ENCODE peak calls at places on chromosomes 16 and 17, in seven cellular contexts. C is CD8-positive, alpha-beta memory T cell; S is A549; Y is mesendoderm; A is sigmoid colon; K is heart left ventricle; M is breast epithelium. W is an unnamed sample. For H3K4me1, the result is how much of the 10 kb centered on the place peaks cover.

GRCh38 chr17:44438634-44439033 is 49.2 kb upstream of the ITGA2B start:
- DNase-seq in C (peak), Y (peak), M (no peak), A (no peak), S (no peak), K (no peak), W (no peak)

GRCh38 chr17:77645441-77646430 is 312.8 kb upstream of the TNRC6C start:
- DNase-seq in Y (peak), S (no peak), M (no peak), C (peak), A (no peak), K (no peak), W (no peak)

GRCh38 chr17:47695664-47696376 is 1.9 kb downstream of the TBKBP1 start:
- DNase-seq in C (no peak), A (peak), S (no peak), Y (no peak), K (no peak), M (no peak), W (no peak)

GRCh38 chr16:31382485-31383161 is 10.5 kb upstream of the ITGAD start:
- DNase-seq in Y (peak), C (peak), M (peak), A (no peak), K (peak), S (peak), W (peak)

GRCh38 chr16:22183335-22183734 is 21.0 kb downstream of the SDR42E2 start:
- DNase-seq in A (no peak), C (no peak), K (peak), S (no peak), Y (no peak), M (no peak), W (no peak)

GRCh38 chr16:49484454-49484853 is 110.8 kb downstream of the C16orf78 start:
- DNase-seq in K (peak), M (peak), Y (peak), A (peak), C (no peak), S (peak), W (peak)

GRCh38 chr17:43043306-43043705 is 18.3 kb downstream of the RND2 start:
- DNase-seq in A (no peak), Y (no peak), K (no peak), M (no peak), S (no peak), C (no peak), W (no peak)

GRCh38 chr17:80871341-80871740 is 120.3 kb upstream of the CHMP6 start:
- DNase-seq in S (no peak), Y (no peak), C (no peak), A (peak), K (no peak), M (no peak), W (no peak)

GRCh38 chr16:24935336-24935735 is 79.8 kb downstream of the ARHGAP17 start:
- DNase-seq in Y (no peak), K (no peak), A (no peak), S (no peak), M (no peak), C (no peak), W (no peak)

GRCh38 chr16:84166796-84167695 is 19.8 kb downstream of the TAF1C start:
- DNase-seq in S (no peak), C (no peak), A (no peak), K (no peak), M (no peak), Y (no peak), W (no peak)

GRCh38 chr16:73152731-73153130 is 104.8 kb upstream of the ZFHX3 start:
- DNase-seq in A (no peak), C (no peak), Y (peak), K (no peak), S (no peak), M (no peak), W (no peak)

GRCh38 chr17:72267601-72268000 is 146.8 kb downstream of the SOX9 start:
- DNase-seq in A (no peak), C (no peak), S (no peak), K (no peak), Y (no peak), M (no peak), W (no peak)

GRCh38 chr17:41406205-41406604 is 8.8 kb upstream of the KRT31 start:
- DNase-seq in M (no peak), C (no peak), Y (peak), A (no peak), S (no peak), K (no peak), W (no peak)

GRCh38 chr17:82349287-82349701 is 9.8 kb upstream of the TEX19 start:
- DNase-seq in S (no peak), Y (no peak), A (no peak), K (no peak), M (no peak), C (no peak), W (no peak)

GRCh38 chr17:45980855-45981254 is 18.2 kb upstream of the STH start:
- DNase-seq in K (no peak), M (no peak), Y (no peak), C (no peak), S (no peak), A (no peak), W (no peak)

GRCh38 chr16:86751081-86752030 is 173.0 kb downstream of the FOXL1 start:
- DNase-seq in A (no peak), C (no peak), M (peak), S (no peak), Y (no peak), K (no peak), W (no peak)

GRCh38 chr17:45265823-45266222 is 3.9 kb upstream of the SPATA32 start:
- DNase-seq in Y (no peak), C (no peak), A (no peak), K (no peak), M (no peak), S (no peak), W (no peak)

GRCh38 chr17:78802008-78802407 is 19.9 kb upstream of the CYTH1 start:
- DNase-seq in S (no peak), C (no peak), M (no peak), Y (no peak), A (no peak), K (no peak), W (no peak)

GRCh38 chr17:5747276-5747675 is 163.0 kb upstream of the NLRP1 start:
- DNase-seq in A (no peak), C (no peak), K (no peak), Y (no peak), S (no peak), M (no peak), W (no peak)

GRCh38 chr17:80474231-80474932 is 2.0 kb downstream of the NPTX1 start:
- DNase-seq in A (peak), M (no peak), Y (peak), S (peak), C (no peak), K (no peak), W (no peak)

GRCh38 chr17:79864617-79865250 is 25.5 kb upstream of the CBX4 start:
- DNase-seq in M (no peak), S (no peak), A (no peak), Y (no peak), K (peak), C (no peak), W (no peak)

GRCh38 chr17:32672701-32673100 is 185.9 kb downstream of the CDK5R1 start:
- DNase-seq in Y (no peak), S (no peak), K (no peak), C (no peak), A (no peak), M (no peak), W (no peak)

GRCh38 chr17:77322284-77322533 is 181.4 kb downstream of the SEC14L1 start:
- DNase-seq in A (no peak), C (no peak), K (no peak), Y (no peak), M (no peak), S (no peak), W (no peak)

GRCh38 chr17:5661486-5662125 is 77.3 kb upstream of the NLRP1 start:
- DNase-seq in C (no peak), Y (peak), M (no peak), S (no peak), K (no peak), A (no peak), W (no peak)

GRCh38 chr17:79776378-79777165 is 1.4 kb upstream of the CBX2 start:
- DNase-seq in A (no peak), Y (peak), C (no peak), S (peak), K (no peak), M (no peak), W (no peak)

DNA sequence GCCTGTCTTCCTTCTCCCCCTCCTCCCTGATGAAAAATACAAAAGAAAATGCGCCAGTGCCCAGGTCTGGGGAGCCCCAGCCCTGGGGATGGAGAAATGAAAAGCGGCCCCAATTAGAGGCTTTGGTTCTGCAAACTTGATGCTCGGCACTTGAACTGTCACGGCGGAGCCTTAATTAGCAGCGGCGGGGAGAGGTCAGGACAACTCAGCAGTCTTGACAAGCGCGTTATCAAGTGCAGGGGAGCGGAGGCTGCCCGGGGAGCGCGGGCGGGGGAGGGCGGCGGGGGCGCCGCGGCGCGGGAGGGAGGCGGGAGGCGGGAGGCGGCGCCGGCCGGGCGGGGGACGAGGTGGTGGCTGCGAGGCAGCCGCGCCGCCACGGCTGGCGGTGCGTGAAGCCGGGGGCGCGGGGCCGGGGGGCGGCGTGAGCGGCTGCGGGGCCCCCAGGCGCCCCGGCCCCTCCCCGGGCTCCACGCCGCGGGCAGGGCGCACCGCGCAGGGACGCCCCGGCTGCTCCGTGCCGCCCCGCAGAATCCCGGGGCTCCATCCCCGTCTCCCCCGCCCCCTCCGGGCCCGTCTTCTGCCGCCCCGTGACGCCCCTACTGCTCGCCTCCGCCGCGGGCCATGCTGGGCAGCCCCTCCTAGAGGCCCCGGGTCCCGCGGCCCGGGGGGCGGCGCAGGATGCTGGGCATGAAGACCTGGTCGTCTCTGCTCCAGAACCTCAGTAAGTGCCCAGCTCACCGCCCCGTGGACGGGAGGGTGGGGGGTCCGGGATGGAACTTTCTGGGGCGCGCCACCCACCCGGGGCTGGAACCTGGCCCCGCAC is 150.5 kb upstream of the GSE1 start:
- DNase-seq in A (no peak), C (no peak), K (peak), Y (peak), S (no peak), M (no peak), W (no peak)
- H3K4me1 ChIP-seq in A (half or more), C (under half), K (under half), Y (under half), S (under half), M (under half), W (under half)

GRCh38 chr16:330746-331145 is 21.8 kb downstream of the AXIN1 start:
- DNase-seq in S (no peak), C (no peak), A (no peak), K (no peak), M (no peak), Y (peak), W (no peak)
- H3K4me1 ChIP-seq in S (under half), C (half or more), A (under half), K (under half), M (under half), Y (under half), W (under half)

GRCh38 chr17:16986391-16986790 is 14.5 kb upstream of the TNFRSF13B start:
- DNase-seq in C (no peak), A (no peak), M (no peak), K (no peak), S (no peak), Y (peak), W (no peak)

GRCh38 chr17:16988749-16989229 is 16.9 kb upstream of the TNFRSF13B start:
- DNase-seq in A (peak), Y (no peak), K (no peak), C (no peak), M (no peak), S (no peak), W (no peak)

GRCh38 chr17:16989230-16989952 is 17.5 kb upstream of the TNFRSF13B start:
- DNase-seq in K (no peak), C (peak), A (peak), M (no peak), S (no peak), Y (no peak), W (no peak)

GRCh38 chr17:16987830-16988601 is 16.1 kb upstream of the TNFRSF13B start:
- DNase-seq in M (peak), S (peak), A (peak), K (peak), Y (peak), C (peak), W (peak)

DNA sequence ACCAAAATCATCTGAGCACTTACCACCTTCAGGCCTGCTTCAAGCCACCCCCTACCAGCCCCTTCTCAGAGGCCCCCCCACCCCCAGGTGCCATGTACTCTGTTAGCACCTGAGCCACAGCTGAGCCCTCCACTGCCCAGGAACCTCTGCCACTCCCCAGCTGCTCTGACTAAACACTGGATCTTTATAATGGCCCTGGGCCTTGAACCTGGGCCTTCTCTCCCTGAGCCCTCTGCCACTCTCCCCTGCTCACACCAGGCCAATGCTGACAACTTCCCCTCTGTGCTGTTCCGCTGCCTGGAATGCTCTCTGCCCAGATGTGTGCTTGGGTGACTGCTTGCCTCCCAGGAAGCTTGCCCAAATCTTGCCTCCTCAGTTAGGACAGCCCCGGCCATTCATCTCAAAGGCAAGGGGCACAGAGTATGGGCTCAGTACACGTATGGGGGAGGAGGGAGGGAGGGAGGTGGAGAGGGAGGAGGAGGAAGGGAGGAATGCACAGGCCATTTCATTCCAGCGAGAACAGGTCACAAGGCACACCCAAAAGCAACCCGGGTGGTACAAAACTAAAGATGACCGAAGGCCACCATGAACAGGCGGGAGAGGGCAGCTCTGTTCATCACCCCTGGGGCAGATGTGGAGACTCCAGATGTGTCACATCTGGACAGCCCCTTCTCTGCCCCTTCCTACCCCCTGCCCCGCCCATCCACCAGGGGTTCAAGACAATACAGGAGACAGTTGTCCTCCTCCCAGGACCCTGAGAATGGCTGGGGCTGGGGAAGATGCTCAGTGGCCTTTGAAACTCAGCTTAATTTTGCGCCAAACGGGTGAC is 15.3 kb upstream of the TNFRSF13B start:
- DNase-seq in A (peak), Y (no peak), C (no peak), M (no peak), K (no peak), S (no peak), W (no peak)
- H3K4me1 ChIP-seq in A (under half), Y (under half), C (under half), M (under half), K (under half), S (under half), W (under half)

GRCh38 chr17:65173951-65174683 is 36.9 kb downstream of the RGS9 start:
- DNase-seq in M (no peak), K (no peak), A (no peak), C (no peak), S (no peak), Y (no peak), W (no peak)

GRCh38 chr17:65172511-65173136 is 35.5 kb downstream of the RGS9 start:
- DNase-seq in M (no peak), Y (no peak), S (no peak), K (no peak), C (no peak), A (no peak), W (no peak)

GRCh38 chr17:65171753-65172152 is 34.6 kb downstream of the RGS9 start:
- DNase-seq in K (no peak), C (no peak), Y (no peak), M (no peak), S (no peak), A (no peak), W (no peak)

GRCh38 chr17:65174974-65175373 is 37.8 kb downstream of the RGS9 start:
- DNase-seq in K (no peak), C (no peak), A (no peak), Y (no peak), M (no peak), S (no peak), W (no peak)

GRCh38 chr17:65173284-65173793 is 36.2 kb downstream of the RGS9 start:
- DNase-seq in Y (peak), M (peak), A (no peak), K (no peak), S (peak), C (peak), W (no peak)
- H3K4me1 ChIP-seq in Y (under half), M (under half), A (under half), K (under half), S (under half), C (under half), W (under half)

GRCh38 chr16:75248536-75249380 is 2.7 kb downstream of the BCAR1 start:
- DNase-seq in C (no peak), Y (no peak), K (peak), A (no peak), S (no peak), M (no peak), W (no peak)
- H3K4me1 ChIP-seq in C (under half), Y (under half), K (half or more), A (half or more), S (half or more), M (half or more), W (under half)

GRCh38 chr17:29002811-29003210 is 3.0 kb downstream of the SEZ6 start:
- DNase-seq in Y (no peak), K (no peak), S (no peak), C (no peak), M (no peak), A (no peak), W (no peak)

GRCh38 chr17:29003289-29003688 is 2.5 kb downstream of the SEZ6 start:
- DNase-seq in C (no peak), M (no peak), S (no peak), A (no peak), K (no peak), Y (no peak), W (no peak)

GRCh38 chr17:28997811-28998210 is 8.0 kb downstream of the SEZ6 start:
- DNase-seq in S (no peak), K (peak), C (no peak), A (no peak), M (no peak), Y (no peak), W (no peak)

GRCh38 chr17:28996554-28997096 is 9.2 kb downstream of the SEZ6 start:
- DNase-seq in C (no peak), S (no peak), M (no peak), Y (no peak), A (no peak), K (peak), W (no peak)

GRCh38 chr17:28999216-28999615 is 6.6 kb downstream of the SEZ6 start:
- DNase-seq in K (no peak), A (no peak), S (no peak), Y (no peak), C (no peak), M (no peak), W (no peak)
- H3K4me1 ChIP-seq in K (under half), A (under half), S (under half), Y (under half), C (under half), M (under half), W (under half)

GRCh38 chr16:87957296-87958069 is 6.2 kb downstream of the BANP start:
- DNase-seq in S (no peak), C (no peak), K (no peak), A (no peak), Y (no peak), M (no peak), W (no peak)

GRCh38 chr16:87958632-87959031 is 7.4 kb downstream of the BANP start:
- DNase-seq in Y (no peak), S (no peak), M (no peak), K (no peak), C (no peak), A (no peak), W (no peak)

GRCh38 chr16:87956169-87956770 is 5.0 kb downstream of the BANP start:
- DNase-seq in C (peak), M (no peak), A (no peak), Y (peak), K (peak), S (no peak), W (no peak)

GRCh38 chr16:87955302-87956168 is 4.3 kb downstream of the BANP start:
- DNase-seq in S (no peak), M (no peak), Y (no peak), A (no peak), C (no peak), K (no peak), W (no peak)

DNA sequence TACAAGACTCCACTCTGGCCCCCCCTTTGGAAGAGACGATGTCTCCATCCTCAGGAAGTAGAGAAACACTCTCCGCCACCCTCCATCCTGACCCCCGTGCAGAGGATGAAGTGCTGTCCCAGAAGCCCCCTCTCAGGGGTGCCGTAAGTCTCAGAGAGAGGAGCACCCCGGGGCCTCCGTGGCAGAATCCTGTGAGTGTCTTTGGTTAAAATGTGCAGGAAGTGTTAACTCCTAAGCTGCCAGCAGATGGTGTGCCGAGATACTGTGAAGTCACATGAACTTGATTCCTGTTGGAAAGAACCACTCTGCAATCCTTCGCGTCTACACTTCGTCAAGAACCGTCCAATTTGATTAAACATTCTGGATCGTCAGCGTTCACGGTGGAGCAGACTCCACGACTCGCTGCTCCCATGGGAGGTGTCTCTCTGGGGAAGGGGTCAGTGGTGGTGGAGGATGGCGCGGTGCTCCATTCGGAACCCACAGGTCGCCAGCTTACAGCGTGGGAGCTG is 5.6 kb downstream of the BANP start:
- DNase-seq in M (no peak), K (no peak), C (no peak), A (no peak), Y (peak), S (peak), W (no peak)
- H3K4me1 ChIP-seq in M (under half), K (under half), C (half or more), A (half or more), Y (under half), S (under half), W (under half)